ENCODE peak calls at places on chromosome 10, in nine cellular contexts. One of them, this sample, is unnamed.

GRCh38 chr10:43039629-43040481 is 37.0 kb upstream of the RET start:
- DNase-seq in AG20443: no peak
- DNase-seq in GF-D8: no peak
- DNase-seq in AML-193: no peak
- DNase-seq in NCI-H526 treated with DMSO at 0.1 percent for 48 hours: no peak
- DNase-seq in non-pigmented ciliary epithelial cell: no peak
- DNase-seq in RPMI7951: no peak
- DNase-seq in spleen: no peak
- DNase-seq in substantia nigra: no peak
- DNase-seq in this sample: no peak

GRCh38 chr10:80583681-80584080 is 46.0 kb downstream of the SH2D4B start:
- DNase-seq in AG20443: no peak
- DNase-seq in GF-D8: no peak
- DNase-seq in AML-193: no peak
- DNase-seq in NCI-H526 treated with DMSO at 0.1 percent for 48 hours: no peak
- DNase-seq in non-pigmented ciliary epithelial cell: no peak
- DNase-seq in RPMI7951: peak; percentile 3
- DNase-seq in spleen: no peak
- DNase-seq in substantia nigra: no peak
- DNase-seq in this sample: no peak

GRCh38 chr10:116848032-116848911 is 1.0 kb upstream of the ENO4 start:
- DNase-seq in AG20443: peak; percentile 16
- DNase-seq in GF-D8: no peak
- DNase-seq in AML-193: no peak
- DNase-seq in NCI-H526 treated with DMSO at 0.1 percent for 48 hours: no peak
- DNase-seq in non-pigmented ciliary epithelial cell: no peak
- DNase-seq in RPMI7951: peak; percentile 27
- DNase-seq in spleen: no peak
- DNase-seq in substantia nigra: no peak
- DNase-seq in this sample: no peak

GRCh38 chr10:114719311-114719710 is 61.2 kb upstream of the ABLIM1 start:
- DNase-seq in AG20443: no peak
- DNase-seq in GF-D8: no peak
- DNase-seq in AML-193: no peak
- DNase-seq in NCI-H526 treated with DMSO at 0.1 percent for 48 hours: no peak
- DNase-seq in non-pigmented ciliary epithelial cell: no peak
- DNase-seq in RPMI7951: no peak
- DNase-seq in spleen: no peak
- DNase-seq in substantia nigra: no peak
- DNase-seq in this sample: no peak

GRCh38 chr10:29316308-29317026 is 27.6 kb downstream of the LYZL1 start:
- DNase-seq in AG20443: no peak
- DNase-seq in GF-D8: no peak
- DNase-seq in AML-193: no peak
- DNase-seq in NCI-H526 treated with DMSO at 0.1 percent for 48 hours: no peak
- DNase-seq in non-pigmented ciliary epithelial cell: no peak
- DNase-seq in RPMI7951: no peak
- DNase-seq in spleen: no peak
- DNase-seq in substantia nigra: no peak
- DNase-seq in this sample: no peak

GRCh38 chr10:27373566-27374160 is 130.4 kb upstream of the RAB18 start:
- DNase-seq in AG20443: no peak
- DNase-seq in GF-D8: no peak
- DNase-seq in AML-193: no peak
- DNase-seq in NCI-H526 treated with DMSO at 0.1 percent for 48 hours: no peak
- DNase-seq in non-pigmented ciliary epithelial cell: no peak
- DNase-seq in RPMI7951: no peak
- DNase-seq in spleen: no peak
- DNase-seq in substantia nigra: no peak
- DNase-seq in this sample: no peak

GRCh38 chr10:102610499-102610898 is 33.8 kb upstream of the TRIM8 start:
- DNase-seq in AG20443: no peak
- DNase-seq in GF-D8: no peak
- DNase-seq in AML-193: no peak
- DNase-seq in NCI-H526 treated with DMSO at 0.1 percent for 48 hours: no peak
- DNase-seq in non-pigmented ciliary epithelial cell: no peak
- DNase-seq in RPMI7951: no peak
- DNase-seq in spleen: no peak
- DNase-seq in substantia nigra: no peak
- DNase-seq in this sample: peak; percentile 33

GRCh38 chr10:119371704-119372663 is 164.6 kb downstream of the GRK5 start:
- DNase-seq in AG20443: no peak
- DNase-seq in GF-D8: no peak
- DNase-seq in AML-193: no peak
- DNase-seq in NCI-H526 treated with DMSO at 0.1 percent for 48 hours: no peak
- DNase-seq in non-pigmented ciliary epithelial cell: no peak
- DNase-seq in RPMI7951: no peak
- DNase-seq in spleen: no peak
- DNase-seq in substantia nigra: no peak
- DNase-seq in this sample: no peak

GRCh38 chr10:71852335-71852937 is 1.4 kb upstream of the PSAP start:
- DNase-seq in AG20443: no peak
- DNase-seq in GF-D8: no peak
- DNase-seq in AML-193: peak; percentile 15
- DNase-seq in NCI-H526 treated with DMSO at 0.1 percent for 48 hours: no peak
- DNase-seq in non-pigmented ciliary epithelial cell: no peak
- DNase-seq in RPMI7951: no peak
- DNase-seq in spleen: peak; percentile 91
- DNase-seq in substantia nigra: peak; percentile 27
- DNase-seq in this sample: no peak

GRCh38 chr10:97333601-97334369 is 744 bp downstream of the FRAT2 start:
- DNase-seq in AG20443: peak; percentile 49
- DNase-seq in GF-D8: peak; percentile 51
- DNase-seq in AML-193: peak; percentile 60
- DNase-seq in NCI-H526 treated with DMSO at 0.1 percent for 48 hours: no peak
- DNase-seq in non-pigmented ciliary epithelial cell: no peak
- DNase-seq in RPMI7951: peak; percentile 63
- DNase-seq in spleen: peak; percentile 93
- DNase-seq in substantia nigra: no peak
- DNase-seq in this sample: no peak

GRCh38 chr10:116198636-116199035 is 74.4 kb downstream of the GFRA1 start:
- DNase-seq in AG20443: no peak
- DNase-seq in GF-D8: no peak
- DNase-seq in AML-193: no peak
- DNase-seq in NCI-H526 treated with DMSO at 0.1 percent for 48 hours: no peak
- DNase-seq in non-pigmented ciliary epithelial cell: no peak
- DNase-seq in RPMI7951: no peak
- DNase-seq in spleen: no peak
- DNase-seq in substantia nigra: no peak
- DNase-seq in this sample: no peak